ENCODE peak calls at places on chromosome X, in eight cellular contexts. D is epithelial cell of esophagus, S is bronchial epithelial cell, O is heart right ventricle, I is neural crest cell, J is nephron progenitor cell, Z is right atrium auricular region, M is lower lobe of right lung. X is an unnamed sample.
A peak's percentile ranks its signal among the peaks of the same experiment; 100 is the strongest.

GRCh38 chrX:100410083-100410590 is at the start of gene PCDH19:
- DNase-seq in J (peak; percentile 89), I (peak; percentile 82), Z (no peak), O (peak; percentile 42), D (peak; percentile 66), M (peak; percentile 52), S (peak; percentile 32), X (no peak)

GRCh38 chrX:24225265-24225664 is 75.7 kb downstream of the ZFX start:
- DNase-seq in I (no peak), M (no peak), D (no peak), J (no peak), S (no peak), Z (no peak), O (no peak), X (no peak)

GRCh38 chrX:133402830-133403625 is 12.3 kb downstream of the GPC4 start:
- DNase-seq in D (no peak), J (no peak), Z (no peak), M (no peak), I (no peak), S (no peak), O (no peak), X (no peak)

GRCh38 chrX:2696698-2697215 is 5.7 kb downstream of the CD99 start:
- DNase-seq in I (no peak), O (no peak), J (no peak), D (peak; percentile 95), S (peak; percentile 95), Z (no peak), M (no peak), X (no peak)

GRCh38 chrX:40931921-40932320 is 153.3 kb upstream of the USP9X start:
- DNase-seq in O (no peak), I (no peak), M (no peak), S (no peak), J (no peak), D (peak; percentile 30), Z (no peak), X (no peak)

GRCh38 chrX:24357101-24357500 is 3.3 kb upstream of the SUPT20HL1 start:
- DNase-seq in J (no peak), D (peak; percentile 4), M (no peak), S (peak; percentile 29), O (no peak), Z (no peak), I (no peak), X (no peak)

GRCh38 chrX:63656871-63657580 is 128.0 kb downstream of the ARHGEF9 start:
- DNase-seq in I (no peak), J (no peak), M (no peak), O (no peak), Z (no peak), S (peak; percentile 43), D (peak; percentile 61), X (no peak)

GRCh38 chrX:105190252-105190853 is 30.1 kb downstream of the TEX13A start:
- DNase-seq in O (peak; percentile 3), D (peak; percentile 29), I (peak; percentile 30), J (peak; percentile 30), M (no peak), Z (no peak), S (peak; percentile 27), X (no peak)

DNA sequence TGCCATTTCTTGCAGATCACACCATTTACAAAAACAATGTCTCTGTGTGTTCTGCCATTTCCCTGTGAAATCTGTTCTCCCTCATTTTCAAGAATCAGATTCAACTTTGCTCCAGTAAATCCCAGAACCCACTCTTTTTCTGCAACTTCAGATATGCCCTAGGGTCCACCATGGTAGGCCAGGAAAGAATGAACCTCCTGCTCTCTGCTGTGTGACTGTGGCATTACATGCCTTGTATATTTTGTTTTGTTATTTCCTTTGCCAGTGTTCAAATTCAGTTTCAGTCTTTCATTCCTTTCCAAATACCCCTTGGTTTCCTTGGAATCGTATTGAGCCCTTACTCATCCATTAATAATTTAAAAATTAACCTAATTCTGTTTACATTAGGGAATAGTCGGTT is 290.2 kb upstream of the VCX start:
- DNase-seq in M (no peak), O (no peak), I (no peak), S (no peak), D (peak; percentile 0), Z (no peak), J (no peak), X (no peak)
- TF ChIP-seq CTCF in M (no peak), O (no peak), I (peak; percentile 40), S (no peak), D (no peak), Z (no peak), J (no peak), X (peak; percentile 45)

GRCh38 chrX:12814434-12814833 is 23.2 kb downstream of the PRPS2 start:
- DNase-seq in J (peak; percentile 27), Z (no peak), S (peak; percentile 46), O (peak; percentile 13), I (peak; percentile 28), M (no peak), D (peak; percentile 56), X (no peak)
- TF ChIP-seq CTCF in J (peak; percentile 43), Z (peak; percentile 55), S (peak; percentile 42), O (peak; percentile 55), I (peak; percentile 72), M (peak; percentile 38), D (peak; percentile 56), X (peak; percentile 74)

GRCh38 chrX:11758400-11759171 is 549 bp downstream of the MSL3 start:
- DNase-seq in J (peak; percentile 89), M (peak; percentile 93), D (peak; percentile 78), S (peak; percentile 47), Z (peak; percentile 82), I (peak; percentile 74), O (peak; percentile 86), X (peak; percentile 96)
- TF ChIP-seq CTCF in J (peak; percentile 56), M (peak; percentile 77), D (peak; percentile 32), S (peak; percentile 68), Z (peak; percentile 88), I (peak; percentile 80), O (peak; percentile 76), X (peak; percentile 87)

DNA sequence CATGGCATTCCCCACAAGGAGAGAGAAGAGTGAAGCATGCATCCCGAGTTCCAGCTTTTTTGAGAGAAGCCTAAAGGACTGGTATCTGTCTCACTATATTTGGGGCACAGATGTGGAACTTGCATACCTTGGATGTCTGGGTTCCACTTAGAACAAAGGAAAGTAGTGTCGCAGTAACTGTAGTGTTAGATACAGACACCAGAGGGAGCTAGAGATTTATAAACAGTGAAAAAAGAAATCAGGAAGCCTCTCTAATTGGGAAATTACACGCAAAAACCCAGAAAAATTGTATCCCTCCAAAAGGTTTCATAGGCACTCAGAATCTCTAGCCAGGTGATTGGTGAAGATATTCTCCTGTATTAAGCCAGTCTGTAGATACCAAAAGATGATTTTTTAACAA is 34.4 kb downstream of the AGTR2 start:
- DNase-seq in I (no peak), S (peak; percentile 7), D (peak; percentile 15), J (peak; percentile 8), O (no peak), M (no peak), Z (no peak), X (no peak)
- TF ChIP-seq CTCF in I (peak; percentile 90), S (peak; percentile 45), D (peak; percentile 59), J (peak; percentile 83), O (peak; percentile 62), M (peak; percentile 39), Z (peak; percentile 63), X (peak; percentile 66)

GRCh38 chrX:25721564-25721963 is 416.6 kb upstream of the MAGEB18 start:
- DNase-seq in Z (no peak), S (no peak), O (no peak), M (no peak), D (peak; percentile 11), I (no peak), J (no peak), X (no peak)
- TF ChIP-seq CTCF in Z (peak; percentile 47), S (peak; percentile 17), O (peak; percentile 42), M (no peak), D (peak; percentile 48), I (peak; percentile 62), J (peak; percentile 39), X (peak; percentile 28)

GRCh38 chrX:114097866-114098265 is 486.0 kb upstream of the HTR2C start:
- DNase-seq in Z (no peak), D (no peak), J (no peak), I (no peak), O (no peak), M (no peak), S (no peak), X (no peak)
- TF ChIP-seq CTCF in Z (no peak), D (no peak), J (no peak), I (no peak), O (no peak), M (no peak), S (no peak), X (no peak)

DNA sequence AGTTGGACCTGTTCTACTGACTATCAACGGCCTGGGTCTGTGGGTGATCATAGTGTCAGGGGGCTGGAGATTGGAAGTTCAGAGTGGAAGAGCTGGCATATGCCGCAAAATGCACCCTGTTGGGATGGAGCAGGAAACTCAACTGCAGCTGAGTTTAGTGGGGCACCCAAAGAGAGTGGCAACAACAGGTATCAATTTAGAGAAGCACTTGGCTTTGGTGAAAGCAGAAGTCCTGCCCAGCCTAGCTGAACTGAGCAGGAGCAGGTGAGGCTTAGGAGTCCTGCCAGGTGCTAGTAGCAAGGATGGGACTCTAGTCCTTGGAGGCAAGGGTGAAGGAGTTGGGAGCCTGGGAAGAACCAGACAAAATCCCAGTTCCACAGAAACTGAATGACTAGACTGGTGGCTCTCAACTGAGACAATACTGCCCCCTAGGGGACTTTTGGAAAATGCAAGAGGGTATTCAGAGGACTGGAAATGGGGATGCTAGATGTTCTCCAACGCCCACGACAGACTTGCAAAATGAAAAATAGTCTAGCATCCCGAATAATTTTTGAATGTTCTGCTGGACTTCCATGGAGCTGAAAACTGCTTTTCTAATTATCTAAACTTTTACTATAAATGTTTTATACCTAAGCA is 49.4 kb downstream of the RTL9 start:
- DNase-seq in Z (no peak), O (peak; percentile 56), J (peak; percentile 68), I (peak; percentile 82), D (peak; percentile 70), M (no peak), S (peak; percentile 52), X (no peak)
- TF ChIP-seq CTCF in Z (peak; percentile 80), O (peak; percentile 73), J (peak; percentile 86), I (peak; percentile 93), D (peak; percentile 72), M (peak; percentile 72), S (peak; percentile 61), X (peak; percentile 89)